ENCODE peak calls at places on chromosomes 1 and 21, in six cellular contexts. G is left ventricle myocardium inferior; D is SJSA1; W is H9; I is CD8-positive, alpha-beta memory T cell; S is mesendoderm. E is an unnamed sample.

GRCh38 chr1:156625436-156626078 is 6.3 kb downstream of the HAPLN2 start:
- DNase-seq in G (peak; percentile 52), D (no peak), W (no peak), I (peak; percentile 59), S (peak; percentile 40), E (peak; percentile 32)

GRCh38 chr1:166152977-166153376 is 13.8 kb downstream of the FAM78B start:
- DNase-seq in G (no peak), D (no peak), W (no peak), I (no peak), S (no peak), E (no peak)

GRCh38 chr1:6466023-6466422 is at the start of gene TNFRSF25:
- DNase-seq in G (no peak), D (no peak), W (peak; percentile 77), I (peak; percentile 68), S (peak; percentile 63), E (no peak)

GRCh38 chr1:147486876-147487656 is 54.2 kb upstream of the BCL9 start:
- DNase-seq in G (no peak), D (no peak), W (no peak), I (no peak), S (peak; percentile 36), E (no peak)

GRCh38 chr1:229998980-229999379 is 68.1 kb upstream of the GALNT2 start:
- DNase-seq in G (no peak), D (no peak), W (no peak), I (no peak), S (no peak), E (no peak)

GRCh38 chr21:29114765-29115164 is 15.7 kb upstream of the MAP3K7CL start:
- DNase-seq in G (no peak), D (no peak), W (no peak), I (no peak), S (peak; percentile 75), E (peak; percentile 32)

GRCh38 chr21:36741506-36741905 is 42.6 kb downstream of the SIM2 start:
- DNase-seq in G (peak; percentile 31), D (no peak), W (no peak), I (no peak), S (no peak), E (no peak)

GRCh38 chr1:99957818-99958217 is 12.0 kb upstream of the SLC35A3 start:
- DNase-seq in G (no peak), D (no peak), W (no peak), I (no peak), S (no peak), E (no peak)

GRCh38 chr1:200912737-200913407 is 18.2 kb downstream of the INAVA start:
- DNase-seq in G (no peak), D (no peak), W (no peak), I (no peak), S (no peak), E (no peak)

GRCh38 chr1:99566290-99567021 is 79.5 kb upstream of the PALMD start:
- DNase-seq in G (no peak), D (no peak), W (no peak), I (no peak), S (no peak), E (peak; percentile 15)

GRCh38 chr1:228145498-228146425 is 4.0 kb upstream of the GJC2 start:
- DNase-seq in G (no peak), D (no peak), W (no peak), I (no peak), S (no peak), E (no peak)

GRCh38 chr1:113990966-113991365 is 11.7 kb downstream of the OLFML3 start:
- DNase-seq in G (no peak), D (no peak), W (no peak), I (no peak), S (no peak), E (no peak)

GRCh38 chr1:91428182-91428798 is 23.7 kb upstream of the HFM1 start:
- DNase-seq in G (no peak), D (no peak), W (peak; percentile 76), I (no peak), S (peak; percentile 65), E (no peak)

GRCh38 chr1:158087320-158087927 is 93.3 kb upstream of the CD1D start:
- DNase-seq in G (peak; percentile 35), D (peak; percentile 78), W (peak; percentile 87), I (no peak), S (peak; percentile 94), E (peak; percentile 51)

GRCh38 chr1:19582318-19582717 is 61.8 kb upstream of the NBL1 start:
- DNase-seq in G (peak; percentile 29), D (peak; percentile 49), W (peak; percentile 87), I (peak; percentile 68), S (peak; percentile 82), E (no peak)

GRCh38 chr1:41399148-41399795 is 38.0 kb downstream of the FOXO6 start:
- DNase-seq in G (no peak), D (no peak), W (peak; percentile 53), I (no peak), S (peak; percentile 60), E (no peak)

GRCh38 chr1:118987431-118988185 is 535 bp downstream of the TBX15 start:
- DNase-seq in G (no peak), D (no peak), W (peak; percentile 72), I (no peak), S (peak; percentile 67), E (no peak)

GRCh38 chr1:37726746-37727145 is 34.4 kb downstream of the CDCA8 start:
- DNase-seq in G (no peak), D (no peak), W (no peak), I (no peak), S (no peak), E (no peak)

GRCh38 chr1:72227667-72228066 is 54.7 kb downstream of the NEGR1 start:
- DNase-seq in G (no peak), D (no peak), W (no peak), I (no peak), S (no peak), E (no peak)

GRCh38 chr1:23343246-23344110 is 606 bp downstream of the HNRNPR start:
- DNase-seq in G (no peak), D (peak; percentile 52), W (peak; percentile 31), I (peak; percentile 7), S (peak; percentile 88), E (peak; percentile 37)

GRCh38 chr1:166174108-166174507 is 7.3 kb upstream of the FAM78B start:
- DNase-seq in G (peak; percentile 77), D (no peak), W (no peak), I (no peak), S (no peak), E (no peak)

GRCh38 chr1:77825356-77825709 is 45.9 kb downstream of the MIGA1 start:
- DNase-seq in G (no peak), D (no peak), W (no peak), I (no peak), S (peak; percentile 72), E (peak; percentile 57)

DNA sequence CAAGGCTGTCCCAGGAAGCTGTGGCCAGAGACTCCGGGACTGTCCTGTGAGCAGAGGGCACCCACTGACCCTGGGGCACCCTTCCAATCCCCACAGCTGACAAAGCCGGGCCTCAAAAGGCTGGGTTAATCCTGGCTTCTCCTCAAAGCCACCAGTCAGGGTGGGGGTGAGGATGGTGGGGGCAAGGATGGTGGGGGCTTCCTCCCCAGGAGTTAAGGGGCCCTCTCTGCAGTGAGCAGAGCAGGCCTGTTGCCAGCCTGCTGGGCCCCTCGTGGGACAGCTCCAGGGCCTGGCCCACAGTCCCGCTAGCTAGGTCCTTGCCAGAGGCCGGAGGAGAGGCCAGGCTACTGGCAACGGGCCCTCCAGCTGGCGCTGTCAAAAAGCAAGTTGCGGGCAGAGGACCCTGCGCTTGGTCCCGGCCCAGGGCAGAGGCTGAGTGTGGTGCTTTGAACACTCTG is 37.9 kb upstream of the CCDC27 start:
- DNase-seq in G (peak; percentile 38), D (no peak), W (no peak), I (no peak), S (no peak), E (no peak)
- H3K27ac ChIP-seq in G (peak overlapping the region; percentile 33), D (no peak overlapping the region), W (no peak overlapping the region), I (no peak overlapping the region), S (no peak overlapping the region), E (no peak overlapping the region)

DNA sequence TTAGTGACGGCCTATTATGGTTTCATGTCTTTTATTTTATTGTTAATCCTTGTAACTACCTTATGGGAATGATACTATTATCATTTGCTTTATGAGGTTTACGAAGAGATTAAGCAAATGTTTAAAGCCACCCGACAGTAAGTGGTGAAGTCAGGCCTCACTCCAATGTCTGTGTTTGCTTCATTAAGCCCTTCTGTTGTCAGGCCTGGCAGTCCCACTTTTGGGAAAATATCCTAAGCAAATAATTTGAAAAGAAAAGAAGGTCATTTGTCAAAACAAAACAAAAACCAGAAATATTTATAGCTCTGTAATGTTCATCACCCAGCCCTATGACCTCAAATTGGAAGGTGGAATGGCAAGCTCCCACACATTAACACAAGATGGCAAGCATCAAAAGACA is 40.7 kb upstream of the USP24 start:
- DNase-seq in G (no peak), D (no peak), W (no peak), I (no peak), S (no peak), E (no peak)
- H3K27ac ChIP-seq in G (no peak overlapping the region), D (no peak overlapping the region), W (no peak overlapping the region), I (no peak overlapping the region), S (no peak overlapping the region), E (no peak overlapping the region)

DNA sequence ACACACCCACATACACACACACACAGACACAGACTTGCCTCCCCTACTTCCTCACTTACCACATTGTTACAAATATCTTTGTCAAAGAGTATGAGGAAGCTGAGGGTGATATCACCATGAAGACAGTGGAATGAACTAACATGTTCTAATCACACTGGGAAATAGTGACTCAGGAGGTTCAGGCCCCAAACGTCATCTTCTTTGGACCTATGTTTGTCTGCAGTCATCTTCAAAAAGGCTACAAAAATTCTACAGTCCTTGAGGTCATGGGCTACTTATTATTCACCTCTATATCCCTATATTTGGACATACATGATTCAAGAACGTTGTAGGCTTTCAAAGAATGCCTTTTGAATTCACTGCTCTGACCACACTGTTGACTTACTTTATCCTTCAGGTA is 2.1 kb upstream of the LCE2C start:
- DNase-seq in G (no peak), D (no peak), W (no peak), I (no peak), S (no peak), E (no peak)
- H3K27ac ChIP-seq in G (no peak overlapping the region), D (no peak overlapping the region), W (no peak overlapping the region), I (no peak overlapping the region), S (no peak overlapping the region), E (no peak overlapping the region)

GRCh38 chr1:53304527-53304926 is 23.3 kb downstream of the LRP8 start:
- DNase-seq in G (no peak), D (no peak), W (no peak), I (no peak), S (no peak), E (no peak)

GRCh38 chr1:53305650-53306049 is 22.2 kb downstream of the LRP8 start:
- DNase-seq in G (no peak), D (no peak), W (no peak), I (no peak), S (no peak), E (no peak)

GRCh38 chr1:53303651-53304515 is 24.0 kb downstream of the LRP8 start:
- DNase-seq in G (no peak), D (no peak), W (no peak), I (no peak), S (no peak), E (no peak)

GRCh38 chr1:53307037-53307436 is 20.8 kb downstream of the LRP8 start:
- DNase-seq in G (no peak), D (no peak), W (no peak), I (no peak), S (no peak), E (no peak)

DNA sequence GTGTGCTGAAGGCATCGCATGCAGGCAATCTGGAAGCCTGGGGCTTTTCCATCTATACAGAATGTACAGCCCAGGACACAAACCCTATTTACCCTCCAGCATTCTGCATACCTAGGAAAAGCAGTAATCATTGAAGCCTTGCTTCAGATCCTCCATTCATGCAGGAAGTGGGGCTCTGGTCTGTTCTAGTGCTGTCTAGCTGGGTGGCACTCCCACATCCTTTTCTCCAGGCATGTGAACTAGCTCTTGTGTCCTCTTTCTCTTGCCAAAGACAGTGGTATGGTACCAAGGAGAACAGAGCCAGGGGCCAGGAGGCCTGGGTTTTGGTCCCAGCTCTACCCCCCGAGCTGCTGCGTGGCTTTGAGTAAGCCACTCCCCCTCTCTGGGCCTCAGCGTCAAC is 21.7 kb downstream of the LRP8 start:
- DNase-seq in G (no peak), D (no peak), W (no peak), I (no peak), S (no peak), E (no peak)
- H3K27ac ChIP-seq in G (no peak overlapping the region), D (no peak overlapping the region), W (no peak overlapping the region), I (no peak overlapping the region), S (no peak overlapping the region), E (no peak overlapping the region)